ENCODE peak calls at places on chromosomes 16 and 17, in four cellular contexts. O is GM12891, Y is GM12878, N is K562. K is an unnamed sample.
A peak's percentile ranks its signal among the peaks of the same experiment; 100 is the strongest.

GRCh38 chr16:74841469-74841868 is 66.8 kb upstream of the FA2H start:
- DNase-seq in Y (no peak), O (no peak), N (no peak), K (no peak)

GRCh38 chr17:61833536-61834203 is 29.7 kb downstream of the BRIP1 start:
- DNase-seq in N (no peak), O (no peak), Y (no peak), K (no peak)

GRCh38 chr16:49127103-49127502 is 154.5 kb downstream of the CBLN1 start:
- DNase-seq in O (no peak), N (peak; percentile 11), Y (no peak), K (no peak)

GRCh38 chr17:58153046-58153445 is 4.9 kb downstream of the OR4D1 start:
- DNase-seq in Y (no peak), O (no peak), N (no peak), K (no peak)

GRCh38 chr17:52673791-52674190 is 515.3 kb upstream of the CA10 start:
- DNase-seq in O (no peak), N (no peak), Y (no peak), K (no peak)

GRCh38 chr17:44398692-44399691 is 9.5 kb upstream of the ITGA2B start:
- DNase-seq in N (no peak), O (no peak), Y (no peak), K (no peak)

GRCh38 chr16:67563708-67564468 is 1.6 kb downstream of the CTCF start:
- DNase-seq in O (no peak), Y (no peak), N (no peak), K (peak; percentile 75)

GRCh38 chr16:2474877-2475412 is at the start of gene TBC1D24:
- DNase-seq in Y (no peak), N (peak; percentile 97), O (peak; percentile 100), K (peak; percentile 80)

GRCh38 chr16:19210175-19210924 is 42.3 kb downstream of the SYT17 start:
- DNase-seq in Y (peak; percentile 79), N (no peak), O (peak; percentile 28), K (no peak)

GRCh38 chr17:49003557-49004511 is 6.6 kb downstream of the IGF2BP1 start:
- DNase-seq in O (no peak), N (peak; percentile 64), Y (no peak), K (no peak)

GRCh38 chr17:39782980-39783379 is 45.2 kb downstream of the GRB7 start:
- DNase-seq in N (no peak), O (no peak), Y (no peak), K (no peak)

GRCh38 chr16:84053237-84053636 is 10.6 kb upstream of the SLC38A8 start:
- DNase-seq in Y (no peak), N (no peak), O (no peak), K (no peak)

GRCh38 chr16:12502671-12503070 is 301.0 kb downstream of the CPPED1 start:
- DNase-seq in O (no peak), N (no peak), Y (no peak), K (no peak)

GRCh38 chr17:1744551-1745512 is 2.2 kb downstream of the SERPINF2 start:
- DNase-seq in Y (no peak), O (no peak), N (no peak), K (no peak)

GRCh38 chr16:66484453-66485213 is 57.5 kb downstream of the BEAN1 start:
- DNase-seq in O (no peak), N (no peak), Y (no peak), K (no peak)

GRCh38 chr16:86285938-86286921 is 224.1 kb upstream of the FOXF1 start:
- DNase-seq in Y (no peak), N (no peak), O (no peak), K (no peak)

GRCh38 chr16:17304814-17305169 is 166.0 kb downstream of the XYLT1 start:
- DNase-seq in O (no peak), Y (no peak), N (no peak), K (no peak)

GRCh38 chr17:32269377-32269776 is 3.7 kb downstream of the RHBDL3 start:
- DNase-seq in O (no peak), N (no peak), Y (no peak), K (no peak)

GRCh38 chr16:30570621-30571443 is 682 bp downstream of the ZNF688 start:
- DNase-seq in N (peak; percentile 42), O (no peak), Y (no peak), K (no peak)

GRCh38 chr17:79691931-79692330 is 38.8 kb upstream of the ENPP7 start:
- DNase-seq in Y (no peak), N (no peak), O (no peak), K (no peak)

GRCh38 chr16:67462279-67462655 is 18.7 kb downstream of the ATP6V0D1 start:
- DNase-seq in O (no peak), Y (no peak), N (no peak), K (no peak)

GRCh38 chr16:17101646-17102045 is 369.1 kb downstream of the XYLT1 start:
- DNase-seq in O (no peak), Y (no peak), N (peak; percentile 46), K (peak; percentile 22)

GRCh38 chr17:57527437-57528083 is 217.5 kb downstream of the CCDC182 start:
- DNase-seq in N (no peak), Y (no peak), O (no peak), K (no peak)

GRCh38 chr16:85296859-85297698 is 184.8 kb upstream of the CIBAR2 start:
- DNase-seq in Y (no peak), O (peak; percentile 63), N (peak; percentile 72), K (peak; percentile 56)

GRCh38 chr16:4307215-4308037 is 8.4 kb upstream of the GLIS2 start:
- DNase-seq in O (peak; percentile 96), Y (peak; percentile 72), N (peak; percentile 98), K (peak; percentile 93)

GRCh38 chr17:45334231-45334630 is 17.4 kb upstream of the MAP3K14 start:
- DNase-seq in N (no peak), Y (no peak), O (no peak), K (no peak)

GRCh38 chr17:19714542-19715411 is 1.6 kb downstream of the SLC47A2 start:
- DNase-seq in N (no peak), Y (no peak), O (no peak), K (no peak)

GRCh38 chr16:28592979-28593553 is 3.8 kb downstream of the SULT1A2 start:
- DNase-seq in Y (no peak), N (no peak), O (no peak), K (no peak)

GRCh38 chr17:54977744-54978143 is 9.2 kb downstream of the STXBP4 start:
- DNase-seq in O (no peak), N (no peak), Y (no peak), K (no peak)

GRCh38 chr17:57574040-57574513 is 171.0 kb downstream of the CCDC182 start:
- DNase-seq in N (no peak), O (no peak), Y (no peak), K (no peak)

GRCh38 chr16:1244881-1245280 is 4.4 kb downstream of the TPSAB1 start:
- DNase-seq in N (no peak), Y (no peak), O (no peak), K (peak; percentile 79)

DNA sequence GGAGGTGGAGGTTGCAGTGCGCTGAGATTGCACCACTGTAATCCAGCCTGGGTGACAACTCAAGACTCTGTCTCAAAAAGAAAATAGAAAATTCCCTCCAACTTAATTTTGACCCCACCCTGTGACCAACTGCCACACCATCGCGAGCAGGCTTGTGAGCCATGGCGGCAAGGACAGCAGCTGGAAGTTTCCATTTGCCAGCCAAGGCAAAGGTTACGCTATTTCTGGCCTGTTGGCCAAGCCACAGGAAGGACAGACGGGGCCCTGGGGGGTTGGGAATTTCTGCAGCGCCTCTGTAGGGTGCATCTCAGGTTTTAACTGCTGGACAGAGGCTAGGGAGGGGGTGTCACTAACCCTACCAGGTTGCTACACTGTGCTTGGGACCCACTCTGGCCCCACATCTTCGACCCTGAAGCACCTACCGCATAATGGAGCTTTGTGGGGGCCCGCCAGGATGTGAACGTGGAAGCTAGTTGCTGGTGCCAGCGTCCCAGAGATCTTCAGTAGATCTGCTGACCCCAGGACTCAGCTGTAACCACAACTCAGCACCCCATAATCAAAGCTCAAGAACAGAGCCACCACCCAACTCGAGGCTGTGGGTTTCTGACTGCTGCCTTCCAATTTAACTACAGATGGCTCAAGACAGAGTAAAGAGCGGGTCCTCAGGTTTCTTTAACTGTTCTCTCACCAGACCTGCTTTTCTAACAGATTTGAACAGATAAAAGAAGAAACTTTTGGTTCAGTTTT is 11.0 kb downstream of the KIFC3 start:
- DNase-seq in Y (no peak), N (no peak), O (no peak), K (no peak)
- TF ChIP-seq SPI1 in Y (no peak), N (no peak), O (no peak), K (no peak)

GRCh38 chr17:65057520-65058075 is 1.1 kb upstream of the GNA13 start:
- DNase-seq in O (no peak), Y (no peak), N (no peak), K (no peak)

GRCh38 chr17:65055708-65056638 is 567 bp downstream of the GNA13 start:
- DNase-seq in Y (no peak), N (peak; percentile 48), O (no peak), K (no peak)

GRCh38 chr17:65060855-65061254 is 4.3 kb upstream of the GNA13 start:
- DNase-seq in N (no peak), Y (no peak), O (no peak), K (no peak)

GRCh38 chr17:65058615-65059014 is 2.1 kb upstream of the GNA13 start:
- DNase-seq in N (no peak), Y (no peak), O (no peak), K (no peak)

DNA sequence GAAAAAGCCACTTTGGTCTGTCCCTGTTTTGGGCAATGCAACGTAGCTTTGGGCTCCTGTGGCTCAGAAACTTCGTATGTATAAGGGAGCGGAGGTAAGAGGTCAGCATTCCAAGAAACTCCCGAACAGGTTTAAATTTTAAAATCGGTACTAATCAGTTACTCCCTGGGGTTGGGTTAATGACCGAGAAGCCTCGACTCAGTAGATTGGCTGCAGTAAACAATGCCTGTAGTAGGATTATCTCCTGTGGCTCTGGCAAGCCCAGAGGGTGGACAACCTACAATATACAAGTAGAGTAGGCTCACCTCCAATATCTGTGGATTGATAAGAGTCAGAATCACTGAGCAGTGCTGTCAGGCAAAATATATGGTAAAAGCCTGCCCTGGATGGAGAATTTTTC is 1.6 kb upstream of the GNA13 start:
- DNase-seq in Y (no peak), O (no peak), N (no peak), K (no peak)
- TF ChIP-seq SPI1 in Y (no peak), O (no peak), N (no peak), K (no peak)

DNA sequence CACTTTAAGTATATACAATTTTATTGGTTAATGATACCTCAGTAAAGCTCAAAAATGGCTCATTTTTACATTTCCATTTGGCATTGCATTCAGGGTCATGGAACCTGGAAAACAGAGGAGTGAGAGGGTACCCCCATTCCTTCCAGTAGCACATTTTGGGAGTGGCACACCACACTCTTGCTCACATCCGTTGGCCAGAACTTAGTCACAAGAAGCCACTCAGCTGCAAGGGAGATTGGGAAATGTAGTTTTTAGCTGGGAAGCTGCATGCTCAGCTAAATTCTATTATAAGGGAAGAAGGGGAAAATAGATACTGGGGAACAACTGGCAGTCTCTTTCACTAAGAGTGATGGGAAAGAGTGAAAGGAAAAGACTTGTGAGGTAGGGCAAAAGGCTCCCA is 102.5 kb upstream of the TMEM97 start:
- DNase-seq in O (no peak), Y (no peak), N (no peak), K (no peak)
- TF ChIP-seq SPI1 in O (no peak), Y (no peak), N (no peak), K (no peak)

GRCh38 chr17:30237296-30238002 is 2.0 kb upstream of the SLC6A4 start:
- DNase-seq in N (no peak), Y (no peak), O (no peak), K (no peak)

GRCh38 chr17:30236297-30236624 is 764 bp upstream of the SLC6A4 start:
- DNase-seq in O (no peak), N (no peak), Y (no peak), K (no peak)

GRCh38 chr17:30238003-30238344 is 2.5 kb upstream of the SLC6A4 start:
- DNase-seq in N (no peak), O (no peak), Y (no peak), K (no peak)

GRCh38 chr17:30235386-30236296 is at the start of gene SLC6A4:
- DNase-seq in O (no peak), Y (no peak), N (no peak), K (no peak)

GRCh38 chr17:30236807-30237206 is 1.3 kb upstream of the SLC6A4 start:
- DNase-seq in Y (no peak), O (no peak), N (no peak), K (peak; percentile 26)
- TF ChIP-seq SPI1 in Y (no peak), O (no peak), N (no peak), K (no peak)

K was measured in HL-60.